ENCODE peak calls at places on chromosomes 2 and 18, in five cellular contexts. E, L, O, T and Q are unnamed samples.

GRCh38 chr18:76340410-76340809 is 154.6 kb downstream of the ZNF516 start:
- DNase-seq in E (no peak), L (no peak), O (no peak), T (no peak), Q (no peak)

GRCh38 chr2:235605306-235605998 is 111.6 kb downstream of the AGAP1 start:
- DNase-seq in E (no peak), L (peak; percentile 25), O (no peak), T (no peak), Q (peak; percentile 42)

GRCh38 chr2:143852748-143853147 is 667.2 kb downstream of the ZEB2 start:
- DNase-seq in E (peak; percentile 33), L (no peak), O (no peak), T (no peak), Q (no peak)

GRCh38 chr2:165434865-165435500 is 34.5 kb upstream of the CSRNP3 start:
- DNase-seq in E (no peak), L (no peak), O (no peak), T (no peak), Q (no peak)

GRCh38 chr2:135775420-135775819 is 33.8 kb downstream of the UBXN4 start:
- DNase-seq in E (no peak), L (no peak), O (no peak), T (no peak), Q (no peak)

GRCh38 chr18:67730884-67731283 is 214.4 kb upstream of the DSEL start:
- DNase-seq in E (no peak), L (peak; percentile 75), O (no peak), T (no peak), Q (no peak)

GRCh38 chr2:46874236-46874929 is 41.2 kb downstream of the MCFD2 start:
- DNase-seq in E (no peak), L (no peak), O (no peak), T (no peak), Q (no peak)

GRCh38 chr2:148903946-148904345 is 28.9 kb downstream of the KIF5C start:
- DNase-seq in E (no peak), L (no peak), O (no peak), T (no peak), Q (no peak)

GRCh38 chr2:72562451-72563153 is 263.2 kb downstream of the EXOC6B start:
- DNase-seq in E (no peak), L (peak; percentile 92), O (no peak), T (no peak), Q (no peak)

GRCh38 chr2:100786985-100787384 is 33.0 kb upstream of the NPAS2 start:
- DNase-seq in E (no peak), L (no peak), O (no peak), T (no peak), Q (no peak)

GRCh38 chr2:158556124-158556523 is 99.4 kb downstream of the PKP4 start:
- DNase-seq in E (no peak), L (no peak), O (no peak), T (no peak), Q (no peak)

GRCh38 chr2:178306351-178307073 is 112.2 kb downstream of the OSBPL6 start:
- DNase-seq in E (peak; percentile 15), L (peak; percentile 65), O (peak; percentile 31), T (peak; percentile 24), Q (no peak)

GRCh38 chr18:47250415-47251046 is 929 bp downstream of the SKOR2 start:
- DNase-seq in E (no peak), L (no peak), O (no peak), T (no peak), Q (no peak)
- TF ChIP-seq EZH2 in E (peak; percentile 95), L (no peak), O (no peak), T (no peak), Q (no peak)

GRCh38 chr2:231462729-231463465 is 1.4 kb downstream of the NCL start:
- DNase-seq in E (no peak), L (no peak), O (no peak), T (no peak), Q (no peak)

GRCh38 chr2:231458368-231458767 is 5.9 kb downstream of the NCL start:
- DNase-seq in E (no peak), L (no peak), O (no peak), T (no peak), Q (no peak)

GRCh38 chr2:231461516-231461971 is 2.7 kb downstream of the NCL start:
- DNase-seq in E (no peak), L (no peak), O (no peak), T (no peak), Q (no peak)

GRCh38 chr2:231457101-231457500 is 7.2 kb downstream of the NCL start:
- DNase-seq in E (no peak), L (no peak), O (no peak), T (no peak), Q (no peak)

DNA sequence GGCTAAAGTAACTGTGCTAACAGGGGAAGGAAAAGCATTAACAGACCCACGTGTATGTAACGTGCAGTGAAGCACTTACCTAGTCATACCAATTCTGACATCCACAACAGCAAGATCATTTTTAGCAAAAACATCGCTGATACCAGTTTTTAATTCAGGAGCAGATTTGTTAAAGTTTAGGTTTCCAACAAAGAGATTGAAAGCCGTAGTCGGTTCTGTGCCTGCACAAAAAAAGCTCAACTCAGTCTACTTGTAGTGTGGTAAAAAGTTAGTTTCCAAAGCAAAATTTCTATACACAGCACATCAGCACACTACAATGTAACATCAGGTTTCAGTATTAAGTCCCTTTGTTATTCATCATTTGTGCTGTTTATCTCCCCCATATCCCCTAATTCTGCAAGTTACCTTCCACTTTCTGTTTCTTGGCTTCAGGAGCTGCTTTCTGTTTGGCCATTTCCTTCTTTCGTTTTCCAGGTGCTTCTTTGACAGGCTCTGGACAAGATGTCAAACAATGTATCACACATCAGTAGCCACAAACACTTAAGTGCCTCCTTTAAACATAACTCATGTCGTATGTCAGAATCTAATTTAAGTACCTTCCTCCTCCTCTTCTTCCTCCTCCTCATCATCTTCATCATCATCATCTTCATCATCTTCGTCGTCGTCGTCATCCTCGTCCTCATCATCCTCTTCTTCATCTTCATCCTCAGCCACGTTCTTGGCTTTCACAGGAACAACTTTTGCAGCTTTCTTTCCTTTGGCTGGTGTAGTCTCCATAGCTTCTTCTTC is 4.0 kb downstream of the NCL start:
- DNase-seq in E (no peak), L (no peak), O (no peak), T (no peak), Q (no peak)
- TF ChIP-seq POLR2AphosphoS5 in E (peak; percentile 60), L (no peak), O (peak; percentile 77), T (no peak), Q (no peak)

GRCh38 chr2:45242161-45242741 is 233.0 kb upstream of the SIX2 start:
- DNase-seq in E (no peak), L (peak; percentile 57), O (no peak), T (no peak), Q (no peak)
- H3K9ac ChIP-seq in E (no peak overlapping the region), L (no peak overlapping the region), O (no peak overlapping the region), T (no peak overlapping the region), Q (no peak overlapping the region)

GRCh38 chr2:127415593-127416485 is 2.4 kb upstream of the PROC start:
- DNase-seq in E (no peak), L (peak; percentile 58), O (no peak), T (peak; percentile 61), Q (no peak)

GRCh38 chr2:127414855-127415592 is 3.2 kb upstream of the PROC start:
- DNase-seq in E (no peak), L (no peak), O (no peak), T (no peak), Q (no peak)

GRCh38 chr2:127417406-127417805 is 821 bp upstream of the PROC start:
- DNase-seq in E (no peak), L (no peak), O (no peak), T (no peak), Q (no peak)

GRCh38 chr2:127418300-127419111 is at the start of gene PROC:
- DNase-seq in E (no peak), L (no peak), O (no peak), T (no peak), Q (no peak)

GRCh38 chr2:127416486-127417001 is 1.7 kb upstream of the PROC start:
- DNase-seq in E (no peak), L (no peak), O (no peak), T (no peak), Q (no peak)
- TF ChIP-seq EZH2 in E (no peak), L (no peak), O (no peak), T (no peak), Q (no peak)

GRCh38 chr2:160242863-160243552 is 42.9 kb upstream of the ITGB6 start:
- DNase-seq in E (no peak), L (no peak), O (no peak), T (no peak), Q (no peak)

GRCh38 chr2:160245614-160246156 is 45.6 kb upstream of the ITGB6 start:
- DNase-seq in E (no peak), L (no peak), O (no peak), T (no peak), Q (no peak)

GRCh38 chr2:160246356-160246755 is 46.3 kb upstream of the ITGB6 start:
- DNase-seq in E (no peak), L (no peak), O (no peak), T (no peak), Q (no peak)

GRCh38 chr2:160238392-160238791 is 38.3 kb upstream of the ITGB6 start:
- DNase-seq in E (no peak), L (no peak), O (no peak), T (no peak), Q (no peak)

DNA sequence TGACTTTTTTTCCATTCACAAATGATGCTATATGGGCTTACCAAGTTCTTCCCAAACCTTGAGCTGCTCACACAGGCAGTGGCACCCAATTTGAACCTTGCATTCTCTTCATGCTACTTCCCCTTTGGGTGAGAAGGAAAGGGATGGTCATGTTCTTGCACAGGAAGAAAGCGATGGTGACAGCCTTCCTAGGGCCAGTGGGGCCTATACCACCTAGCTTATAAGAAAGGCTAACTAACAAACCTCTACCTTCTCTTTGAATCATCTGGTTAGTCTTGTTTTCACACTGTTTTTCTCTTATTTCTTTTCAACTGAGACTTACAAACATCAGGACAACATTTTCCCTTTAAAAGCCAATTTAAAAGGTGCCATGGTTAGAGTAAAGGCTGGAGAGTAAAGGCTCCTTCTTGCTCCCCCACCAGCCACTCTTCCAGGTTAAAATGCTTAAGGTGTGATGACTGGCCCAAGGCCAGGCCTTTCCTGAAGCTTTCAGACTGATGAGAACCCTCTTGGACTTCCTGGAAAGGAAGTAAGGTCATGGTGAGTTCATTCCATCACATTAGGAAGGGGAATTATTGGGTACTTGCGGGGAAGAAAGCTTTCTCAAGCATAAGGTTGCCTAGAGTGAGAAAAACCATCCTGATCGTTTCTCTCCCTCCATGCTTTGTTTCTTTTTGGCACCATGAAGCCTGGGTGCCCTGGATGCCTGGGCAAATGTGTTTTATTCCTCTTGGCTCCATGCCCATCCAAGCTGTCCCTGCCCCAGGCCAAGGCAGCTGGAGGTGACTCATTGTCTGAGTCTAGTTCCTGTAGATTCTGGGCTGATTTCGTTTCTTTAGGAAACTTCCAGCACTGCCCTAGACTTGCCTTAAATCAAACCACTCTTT is 41.4 kb upstream of the ITGB6 start:
- DNase-seq in E (no peak), L (peak; percentile 95), O (no peak), T (peak; percentile 56), Q (no peak)
- TF ChIP-seq POLR2AphosphoS5 in E (no peak), L (peak; percentile 76), O (no peak), T (peak; percentile 56), Q (no peak)